ENCODE peak calls at places on chromosomes 4 and X, in five cellular contexts. S is posterior cingulate gyrus, C is SK-N-DZ, V is glutamatergic neuron, B is amygdala. H is an unnamed sample.

GRCh38 chr4:128354205-128354821 is 66.7 kb upstream of the PGRMC2 start:
- DNase-seq in V (no peak), C (no peak), B (no peak), S (no peak), H (no peak)

GRCh38 chr4:136867465-136867864 is 664.8 kb downstream of the PCDH18 start:
- DNase-seq in V (peak), C (peak), S (no peak), B (no peak), H (no peak)

GRCh38 chr4:100590308-100590707 is 72.5 kb upstream of the EMCN start:
- DNase-seq in S (no peak), C (no peak), B (no peak), V (no peak), H (no peak)

GRCh38 chrX:119488749-119489148 is 20.5 kb downstream of the SLC25A5 start:
- DNase-seq in C (peak), S (no peak), B (no peak), V (peak), H (peak)

GRCh38 chr4:85391568-85392410 is 83.2 kb upstream of the ARHGAP24 start:
- DNase-seq in C (no peak), B (no peak), S (no peak), V (no peak), H (no peak)

GRCh38 chr4:169628579-169628978 is 8.2 kb downstream of the CLCN3 start:
- DNase-seq in C (no peak), V (no peak), S (no peak), B (no peak), H (no peak)

GRCh38 chr4:182042945-182043344 is 200.3 kb upstream of the TENM3 start:
- DNase-seq in B (no peak), S (no peak), V (no peak), C (no peak), H (no peak)

GRCh38 chr4:80184791-80185756 is 12.2 kb upstream of the PRDM8 start:
- DNase-seq in V (no peak), C (peak), S (no peak), B (no peak), H (no peak)

GRCh38 chr4:28462766-28463165 is 1602.1 kb downstream of the STIM2 start:
- DNase-seq in C (no peak), V (no peak), S (no peak), B (no peak), H (no peak)

GRCh38 chrX:119763175-119763574 is 4.8 kb downstream of the SOWAHD start:
- DNase-seq in V (no peak), B (no peak), C (no peak), S (no peak), H (no peak)

GRCh38 chr4:96675916-96676315 is 836.0 kb downstream of the PDHA2 start:
- DNase-seq in B (no peak), S (no peak), V (no peak), C (no peak), H (no peak)

GRCh38 chrX:150693782-150694574 is 782 bp downstream of the MTMR1 start:
- DNase-seq in C (peak), B (no peak), V (peak), S (no peak), H (peak)